ENCODE peak calls at places on chromosome 15, in seven cellular contexts. R is IMR-90, K is tibial artery, V is suprapubic skin, D is heart right ventricle, N is aorta, J is breast epithelium. M is an unnamed sample.

GRCh38 chr15:82108489-82109078 is 62.8 kb upstream of the MEX3B start:
- DNase-seq in K (peak; percentile 32), N (peak; percentile 78), J (peak; percentile 75), V (no peak), D (peak; percentile 32), R (peak; percentile 50), M (peak; percentile 52)

GRCh38 chr15:78212546-78213424 is 21.6 kb downstream of the ACSBG1 start:
- DNase-seq in N (peak; percentile 86), K (peak; percentile 36), V (peak; percentile 83), J (peak; percentile 51), R (peak; percentile 64), D (peak; percentile 58), M (no peak)

GRCh38 chr15:32803631-32804030 is 85.8 kb downstream of the GREM1 start:
- DNase-seq in D (no peak), R (peak; percentile 56), N (no peak), K (no peak), J (no peak), V (no peak), M (no peak)

GRCh38 chr15:37038036-37038715 is 62.2 kb downstream of the MEIS2 start:
- DNase-seq in K (no peak), N (no peak), V (no peak), R (peak; percentile 60), D (no peak), J (no peak), M (no peak)

GRCh38 chr15:69056365-69056764 is 41.9 kb downstream of the NOX5 start:
- DNase-seq in R (no peak), K (no peak), V (no peak), J (no peak), D (no peak), N (no peak), M (no peak)

GRCh38 chr15:93223803-93224202 is 134.8 kb upstream of the RGMA start:
- DNase-seq in K (no peak), N (no peak), D (no peak), R (no peak), V (no peak), J (no peak), M (no peak)

GRCh38 chr15:71316911-71317310 is 201.6 kb downstream of the THSD4 start:
- DNase-seq in N (no peak), V (no peak), K (no peak), D (no peak), R (peak; percentile 73), J (no peak), M (no peak)

GRCh38 chr15:31325432-31325975 is 1.1 kb upstream of the KLF13 start:
- DNase-seq in D (peak; percentile 85), J (no peak), R (peak; percentile 6), N (peak; percentile 81), K (peak; percentile 74), V (peak; percentile 90), M (peak; percentile 52)

GRCh38 chr15:85407421-85408269 is 27.2 kb downstream of the AKAP13 start:
- DNase-seq in D (no peak), R (peak; percentile 90), N (no peak), V (no peak), K (no peak), J (no peak), M (no peak)

GRCh38 chr15:63601026-63601726 is 4.0 kb downstream of the FBXL22 start:
- DNase-seq in V (peak; percentile 74), K (no peak), J (no peak), N (peak; percentile 83), D (no peak), R (peak; percentile 44), M (peak; percentile 59)

GRCh38 chr15:25565470-25566264 is 126.8 kb upstream of the UBE3A start:
- DNase-seq in D (peak; percentile 30), V (no peak), R (no peak), N (no peak), K (no peak), J (no peak), M (no peak)

GRCh38 chr15:60379466-60380274 is 18.1 kb downstream of the ANXA2 start:
- DNase-seq in D (no peak), R (peak; percentile 98), V (no peak), K (no peak), N (no peak), J (no peak), M (peak; percentile 74)

GRCh38 chr15:98358971-98359370 is 289.4 kb upstream of the IGF1R start:
- DNase-seq in N (no peak), R (no peak), J (no peak), D (no peak), K (no peak), V (no peak), M (no peak)

GRCh38 chr15:60155661-60156060 is 151.6 kb downstream of the FOXB1 start:
- DNase-seq in D (no peak), J (no peak), V (no peak), R (peak; percentile 16), K (no peak), N (no peak), M (no peak)

GRCh38 chr15:84908564-84908963 is 24.1 kb downstream of the SLC28A1 start:
- DNase-seq in N (peak; percentile 42), R (no peak), V (no peak), D (no peak), J (no peak), K (no peak), M (no peak)

GRCh38 chr15:48242015-48242414 is 35.9 kb downstream of the SLC12A1 start:
- DNase-seq in K (no peak), D (no peak), R (no peak), V (no peak), J (no peak), N (no peak), M (no peak)

GRCh38 chr15:55132672-55133071 is 64.1 kb downstream of the RSL24D1 start:
- DNase-seq in J (no peak), V (no peak), D (no peak), R (no peak), K (no peak), N (no peak), M (no peak)

GRCh38 chr15:75036269-75036668 is 12.9 kb downstream of the PPCDC start:
- DNase-seq in J (no peak), K (no peak), R (no peak), V (no peak), N (no peak), D (no peak), M (no peak)

GRCh38 chr15:33720952-33721351 is 247.3 kb upstream of the CHRM5 start:
- DNase-seq in N (no peak), D (no peak), V (no peak), R (peak; percentile 84), K (no peak), J (no peak), M (no peak)

GRCh38 chr15:28896944-28897343 is 11.2 kb downstream of the APBA2 start:
- DNase-seq in K (no peak), J (no peak), N (no peak), D (no peak), R (peak; percentile 95), V (no peak), M (no peak)

GRCh38 chr15:29883126-29883525 is 60.9 kb upstream of the TJP1 start:
- DNase-seq in V (no peak), D (no peak), K (no peak), J (no peak), R (peak; percentile 29), N (no peak), M (peak; percentile 64)

GRCh38 chr15:26179906-26180305 is 316.8 kb upstream of the ATP10A start:
- DNase-seq in K (no peak), N (no peak), D (no peak), R (no peak), J (no peak), V (no peak), M (peak; percentile 80)

GRCh38 chr15:47974724-47975123 is 146.1 kb upstream of the SLC24A5 start:
- DNase-seq in J (no peak), R (no peak), N (no peak), D (peak; percentile 6), V (no peak), K (no peak), M (no peak)

GRCh38 chr15:89128320-89129122 is 40.3 kb downstream of the ABHD2 start:
- DNase-seq in J (no peak), R (no peak), V (no peak), D (no peak), N (no peak), K (no peak), M (no peak)
- H3K4me1 ChIP-seq in J (no peaks in the 10 kb centered on the region), R (peaks cover 4% of the 10 kb centered on the region), V (peaks cover 9% of the 10 kb centered on the region), D (peaks cover 80% of the 10 kb centered on the region), N (peaks cover 8% of the 10 kb centered on the region), K (peaks cover 97% of the 10 kb centered on the region), M (no peaks in the 10 kb centered on the region)

GRCh38 chr15:99616129-99616528 is 50.3 kb downstream of the MEF2A start:
- DNase-seq in D (no peak), J (no peak), K (no peak), R (no peak), V (no peak), N (no peak), M (no peak)
- H3K4me1 ChIP-seq in D (peaks cover 88% of the 10 kb centered on the region), J (peaks cover 13% of the 10 kb centered on the region), K (peaks cover 67% of the 10 kb centered on the region), R (peaks cover 8% of the 10 kb centered on the region), V (peaks cover 73% of the 10 kb centered on the region), N (peaks cover 2% of the 10 kb centered on the region), M (peaks cover 12% of the 10 kb centered on the region)

GRCh38 chr15:40511472-40512133 is 40.8 kb downstream of the CHST14 start:
- DNase-seq in N (peak; percentile 89), D (peak; percentile 73), R (no peak), J (peak; percentile 84), V (peak; percentile 78), K (peak; percentile 29), M (peak; percentile 73)
- H3K4me1 ChIP-seq in N (no peaks in the 10 kb centered on the region), D (peaks cover 26% of the 10 kb centered on the region), R (peaks cover 4% of the 10 kb centered on the region), J (no peaks in the 10 kb centered on the region), V (peaks cover 28% of the 10 kb centered on the region), K (peaks cover 23% of the 10 kb centered on the region), M (peaks cover 3% of the 10 kb centered on the region)

DNA sequence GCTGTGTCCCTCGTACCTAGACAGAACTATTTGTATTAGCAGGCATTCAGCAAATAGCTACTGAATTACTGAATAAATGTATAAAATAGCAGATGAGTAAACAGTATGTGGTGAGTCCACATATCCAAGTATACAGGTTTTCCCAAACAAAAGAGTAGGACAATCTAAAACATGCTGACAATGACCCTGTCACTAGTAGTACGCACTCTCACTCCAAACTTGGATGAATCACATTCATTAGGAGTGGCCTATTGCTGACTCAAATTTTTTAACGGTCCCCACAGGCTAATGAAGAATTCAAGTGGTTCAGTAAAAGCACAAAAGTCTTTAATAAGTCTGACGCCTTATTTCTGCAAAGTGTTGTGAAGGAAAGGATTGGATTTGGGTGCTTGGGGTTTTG is 449.3 kb upstream of the THBS1 start:
- DNase-seq in D (no peak), K (no peak), V (no peak), R (peak; percentile 56), N (no peak), J (no peak), M (no peak)
- H3K4me1 ChIP-seq in D (peaks cover 22% of the 10 kb centered on the region), K (peaks cover 40% of the 10 kb centered on the region), V (peaks cover 12% of the 10 kb centered on the region), R (peaks cover 48% of the 10 kb centered on the region), N (peaks cover 4% of the 10 kb centered on the region), J (peaks cover 14% of the 10 kb centered on the region), M (peaks cover 9% of the 10 kb centered on the region)

GRCh38 chr15:89785064-89785770 is 9.1 kb downstream of the MESP2 start:
- DNase-seq in D (no peak), R (no peak), V (no peak), K (no peak), N (no peak), J (no peak), M (no peak)
- H3K4me1 ChIP-seq in D (no peaks in the 10 kb centered on the region), R (peaks cover 10% of the 10 kb centered on the region), V (peaks cover 44% of the 10 kb centered on the region), K (no peaks in the 10 kb centered on the region), N (no peaks in the 10 kb centered on the region), J (peaks cover 5% of the 10 kb centered on the region), M (no peaks in the 10 kb centered on the region)

M was measured in neural progenitor cell.